ENCODE peak calls at places on chromosomes 7 and 10, in six cellular contexts. One of them, this sample, is unnamed.

GRCh38 chr10:29448125-29448524 is 159.3 kb downstream of the LYZL1 start:
- DNase-seq in chondrocyte: no peak
- DNase-seq in foreskin fibroblast: no peak
- DNase-seq in naive thymus-derived CD4-positive, alpha-beta T cell: no peak
- DNase-seq in anterior cingulate cortex: no peak
- DNase-seq in transverse colon: no peak
- DNase-seq in this sample: no peak

GRCh38 chr7:34622771-34623250 is 35.2 kb upstream of the NPSR1 start:
- DNase-seq in anterior cingulate cortex: no peak
- DNase-seq in chondrocyte: no peak
- DNase-seq in foreskin fibroblast: no peak
- DNase-seq in naive thymus-derived CD4-positive, alpha-beta T cell: no peak
- DNase-seq in transverse colon: no peak
- DNase-seq in this sample: no peak

GRCh38 chr7:134405299-134405698 is 53.6 kb downstream of the AKR1B1 start:
- DNase-seq in foreskin fibroblast: no peak
- DNase-seq in anterior cingulate cortex: no peak
- DNase-seq in naive thymus-derived CD4-positive, alpha-beta T cell: no peak
- DNase-seq in chondrocyte: no peak
- DNase-seq in transverse colon: no peak
- DNase-seq in this sample: no peak

GRCh38 chr7:105876964-105877601 is 684 bp upstream of the ATXN7L1 start:
- DNase-seq in transverse colon: peak
- DNase-seq in foreskin fibroblast: peak
- DNase-seq in naive thymus-derived CD4-positive, alpha-beta T cell: peak
- DNase-seq in anterior cingulate cortex: no peak
- DNase-seq in chondrocyte: no peak
- DNase-seq in this sample: no peak

GRCh38 chr7:30145521-30145920 is 10.7 kb downstream of the MTURN start:
- DNase-seq in chondrocyte: no peak
- DNase-seq in anterior cingulate cortex: no peak
- DNase-seq in naive thymus-derived CD4-positive, alpha-beta T cell: no peak
- DNase-seq in transverse colon: no peak
- DNase-seq in foreskin fibroblast: no peak
- DNase-seq in this sample: no peak

GRCh38 chr10:131049051-131049450 is 262.5 kb downstream of the TCERG1L start:
- DNase-seq in foreskin fibroblast: no peak
- DNase-seq in anterior cingulate cortex: no peak
- DNase-seq in transverse colon: no peak
- DNase-seq in chondrocyte: peak
- DNase-seq in naive thymus-derived CD4-positive, alpha-beta T cell: no peak
- DNase-seq in this sample: no peak

GRCh38 chr10:59907918-59908807 is 1.8 kb upstream of the CCDC6 start:
- DNase-seq in transverse colon: peak
- DNase-seq in foreskin fibroblast: peak
- DNase-seq in anterior cingulate cortex: no peak
- DNase-seq in naive thymus-derived CD4-positive, alpha-beta T cell: peak
- DNase-seq in chondrocyte: no peak
- DNase-seq in this sample: no peak

GRCh38 chr10:6014241-6014761 is 37.0 kb upstream of the IL15RA start:
- DNase-seq in foreskin fibroblast: peak
- DNase-seq in transverse colon: peak
- DNase-seq in anterior cingulate cortex: no peak
- DNase-seq in naive thymus-derived CD4-positive, alpha-beta T cell: peak
- DNase-seq in chondrocyte: no peak
- DNase-seq in this sample: peak

GRCh38 chr7:37081436-37081835 is 357.1 kb upstream of the AOAH start:
- DNase-seq in transverse colon: peak
- DNase-seq in foreskin fibroblast: no peak
- DNase-seq in chondrocyte: no peak
- DNase-seq in anterior cingulate cortex: no peak
- DNase-seq in naive thymus-derived CD4-positive, alpha-beta T cell: peak
- DNase-seq in this sample: no peak

GRCh38 chr10:71081229-71081560 is 131.2 kb upstream of the UNC5B start:
- DNase-seq in anterior cingulate cortex: no peak
- DNase-seq in transverse colon: no peak
- DNase-seq in foreskin fibroblast: no peak
- DNase-seq in chondrocyte: no peak
- DNase-seq in naive thymus-derived CD4-positive, alpha-beta T cell: no peak
- DNase-seq in this sample: no peak

GRCh38 chr10:96666738-96667137 is 53.6 kb downstream of the PIK3AP1 start:
- DNase-seq in naive thymus-derived CD4-positive, alpha-beta T cell: no peak
- DNase-seq in chondrocyte: no peak
- DNase-seq in foreskin fibroblast: no peak
- DNase-seq in anterior cingulate cortex: no peak
- DNase-seq in transverse colon: no peak
- DNase-seq in this sample: no peak

GRCh38 chr7:108000875-108001758 is 1.8 kb downstream of the LAMB1 start:
- DNase-seq in naive thymus-derived CD4-positive, alpha-beta T cell: no peak
- DNase-seq in foreskin fibroblast: peak
- DNase-seq in chondrocyte: no peak
- DNase-seq in transverse colon: peak
- DNase-seq in anterior cingulate cortex: no peak
- DNase-seq in this sample: no peak

GRCh38 chr10:90347239-90347638 is 510.6 kb downstream of the HTR7 start:
- DNase-seq in transverse colon: no peak
- DNase-seq in anterior cingulate cortex: no peak
- DNase-seq in naive thymus-derived CD4-positive, alpha-beta T cell: no peak
- DNase-seq in foreskin fibroblast: peak
- DNase-seq in chondrocyte: no peak
- DNase-seq in this sample: no peak

GRCh38 chr7:47771301-47771989 is 176.8 kb downstream of the PKD1L1 start:
- DNase-seq in naive thymus-derived CD4-positive, alpha-beta T cell: no peak
- DNase-seq in anterior cingulate cortex: no peak
- DNase-seq in foreskin fibroblast: peak
- DNase-seq in chondrocyte: no peak
- DNase-seq in transverse colon: no peak
- DNase-seq in this sample: no peak

GRCh38 chr10:31064334-31064733 is 32.7 kb upstream of the ZNF438 start:
- DNase-seq in transverse colon: no peak
- DNase-seq in naive thymus-derived CD4-positive, alpha-beta T cell: no peak
- DNase-seq in foreskin fibroblast: peak
- DNase-seq in anterior cingulate cortex: no peak
- DNase-seq in chondrocyte: no peak
- DNase-seq in this sample: no peak

GRCh38 chr7:2209146-2209960 is 23.4 kb downstream of the MAD1L1 start:
- DNase-seq in transverse colon: peak
- DNase-seq in anterior cingulate cortex: peak
- DNase-seq in naive thymus-derived CD4-positive, alpha-beta T cell: peak
- DNase-seq in chondrocyte: peak
- DNase-seq in foreskin fibroblast: peak
- DNase-seq in this sample: peak

GRCh38 chr10:5585517-5586222 is 60.9 kb downstream of the CALML3 start:
- DNase-seq in foreskin fibroblast: peak
- DNase-seq in transverse colon: no peak
- DNase-seq in naive thymus-derived CD4-positive, alpha-beta T cell: no peak
- DNase-seq in chondrocyte: no peak
- DNase-seq in anterior cingulate cortex: no peak
- DNase-seq in this sample: no peak

GRCh38 chr10:85598646-85599045 is 767.9 kb downstream of the GRID1 start:
- DNase-seq in foreskin fibroblast: no peak
- DNase-seq in transverse colon: no peak
- DNase-seq in naive thymus-derived CD4-positive, alpha-beta T cell: no peak
- DNase-seq in chondrocyte: no peak
- DNase-seq in anterior cingulate cortex: no peak
- DNase-seq in this sample: no peak

GRCh38 chr10:18561861-18562551 is 89.4 kb downstream of the NSUN6 start:
- DNase-seq in foreskin fibroblast: no peak
- DNase-seq in anterior cingulate cortex: no peak
- DNase-seq in transverse colon: no peak
- DNase-seq in chondrocyte: no peak
- DNase-seq in naive thymus-derived CD4-positive, alpha-beta T cell: no peak
- DNase-seq in this sample: no peak

GRCh38 chr7:40680657-40681056 is 545.9 kb downstream of the SUGCT start:
- DNase-seq in anterior cingulate cortex: no peak
- DNase-seq in naive thymus-derived CD4-positive, alpha-beta T cell: no peak
- DNase-seq in foreskin fibroblast: peak
- DNase-seq in transverse colon: no peak
- DNase-seq in chondrocyte: no peak
- DNase-seq in this sample: no peak

GRCh38 chr7:44978511-44979366 is at the start of gene MYO1G:
- DNase-seq in foreskin fibroblast: no peak
- DNase-seq in naive thymus-derived CD4-positive, alpha-beta T cell: peak
- DNase-seq in chondrocyte: no peak
- DNase-seq in anterior cingulate cortex: no peak
- DNase-seq in transverse colon: peak
- DNase-seq in this sample: peak